ENCODE peak calls at places on chromosomes 3 and 15, in ten cellular contexts. One of them, this sample, is unnamed.

GRCh38 chr15:74815121-74815933 is 2.7 kb downstream of the LMAN1L start:
- DNase-seq in stimulated activated effector memory CD8-positive, alpha-beta T cell treated with anti-CD3 and anti-CD28 coated beads, Interleukin-12 subunit alpha, Interleukin-12 subunit beta, amount 100 ng/mL, for 72 hours: no peak
- DNase-seq in NCI-H2029: peak; percentile 12
- DNase-seq in BE2C: peak; percentile 53
- DNase-seq in activated naive CD8-positive, alpha-beta T cell treated with anti-CD3 and anti-CD28 coated beads, Interleukin-2, amount 10 ng/mL, durations not matched to agents 7 days and 5 days: no peak
- DNase-seq in GM06990: no peak
- DNase-seq in HFFc6: no peak
- DNase-seq in NCI-H2081: no peak
- DNase-seq in activated CD8-positive, alpha-beta memory T cell treated with anti-CD3 and anti-CD28 coated beads, Interleukin-2, amount 50 U/mL, for 4 hours: no peak
- DNase-seq in EH: no peak
- DNase-seq in this sample: no peak

GRCh38 chr15:92667291-92667904 is 11.8 kb upstream of the FAM174B start:
- DNase-seq in activated CD8-positive, alpha-beta memory T cell treated with anti-CD3 and anti-CD28 coated beads, Interleukin-2, amount 50 U/mL, for 4 hours: no peak
- DNase-seq in GM06990: no peak
- DNase-seq in NCI-H2029: peak; percentile 45
- DNase-seq in BE2C: no peak
- DNase-seq in NCI-H2081: peak; percentile 63
- DNase-seq in EH: no peak
- DNase-seq in stimulated activated effector memory CD8-positive, alpha-beta T cell treated with anti-CD3 and anti-CD28 coated beads, Interleukin-12 subunit alpha, Interleukin-12 subunit beta, amount 100 ng/mL, for 72 hours: no peak
- DNase-seq in HFFc6: no peak
- DNase-seq in activated naive CD8-positive, alpha-beta T cell treated with anti-CD3 and anti-CD28 coated beads, Interleukin-2, amount 10 ng/mL, durations not matched to agents 7 days and 5 days: no peak
- DNase-seq in this sample: no peak

GRCh38 chr15:65101418-65101890 is 13.5 kb downstream of the UBAP1L start:
- DNase-seq in GM06990: no peak
- DNase-seq in stimulated activated effector memory CD8-positive, alpha-beta T cell treated with anti-CD3 and anti-CD28 coated beads, Interleukin-12 subunit alpha, Interleukin-12 subunit beta, amount 100 ng/mL, for 72 hours: peak; percentile 68
- DNase-seq in activated naive CD8-positive, alpha-beta T cell treated with anti-CD3 and anti-CD28 coated beads, Interleukin-2, amount 10 ng/mL, durations not matched to agents 7 days and 5 days: peak; percentile 64
- DNase-seq in activated CD8-positive, alpha-beta memory T cell treated with anti-CD3 and anti-CD28 coated beads, Interleukin-2, amount 50 U/mL, for 4 hours: peak; percentile 50
- DNase-seq in NCI-H2029: no peak
- DNase-seq in HFFc6: peak; percentile 36
- DNase-seq in NCI-H2081: peak; percentile 5
- DNase-seq in EH: peak; percentile 58
- DNase-seq in BE2C: peak; percentile 87
- DNase-seq in this sample: peak; percentile 52

GRCh38 chr15:101497484-101498034 is 8.1 kb upstream of the PCSK6 start:
- DNase-seq in NCI-H2081: no peak
- DNase-seq in stimulated activated effector memory CD8-positive, alpha-beta T cell treated with anti-CD3 and anti-CD28 coated beads, Interleukin-12 subunit alpha, Interleukin-12 subunit beta, amount 100 ng/mL, for 72 hours: peak; percentile 38
- DNase-seq in activated CD8-positive, alpha-beta memory T cell treated with anti-CD3 and anti-CD28 coated beads, Interleukin-2, amount 50 U/mL, for 4 hours: no peak
- DNase-seq in HFFc6: no peak
- DNase-seq in EH: no peak
- DNase-seq in activated naive CD8-positive, alpha-beta T cell treated with anti-CD3 and anti-CD28 coated beads, Interleukin-2, amount 10 ng/mL, durations not matched to agents 7 days and 5 days: no peak
- DNase-seq in GM06990: no peak
- DNase-seq in BE2C: no peak
- DNase-seq in NCI-H2029: no peak
- DNase-seq in this sample: no peak

GRCh38 chr3:66038726-66039589 is at the start of gene MAGI1:
- DNase-seq in activated naive CD8-positive, alpha-beta T cell treated with anti-CD3 and anti-CD28 coated beads, Interleukin-2, amount 10 ng/mL, durations not matched to agents 7 days and 5 days: peak; percentile 43
- DNase-seq in GM06990: peak; percentile 87
- DNase-seq in HFFc6: peak; percentile 93
- DNase-seq in NCI-H2081: peak; percentile 89
- DNase-seq in EH: peak; percentile 97
- DNase-seq in NCI-H2029: peak; percentile 73
- DNase-seq in BE2C: peak; percentile 93
- DNase-seq in activated CD8-positive, alpha-beta memory T cell treated with anti-CD3 and anti-CD28 coated beads, Interleukin-2, amount 50 U/mL, for 4 hours: no peak
- DNase-seq in stimulated activated effector memory CD8-positive, alpha-beta T cell treated with anti-CD3 and anti-CD28 coated beads, Interleukin-12 subunit alpha, Interleukin-12 subunit beta, amount 100 ng/mL, for 72 hours: peak; percentile 59
- DNase-seq in this sample: no peak

GRCh38 chr3:178352300-178353021 is 183.8 kb upstream of the KCNMB2 start:
- DNase-seq in NCI-H2029: no peak
- DNase-seq in NCI-H2081: peak; percentile 38
- DNase-seq in BE2C: no peak
- DNase-seq in stimulated activated effector memory CD8-positive, alpha-beta T cell treated with anti-CD3 and anti-CD28 coated beads, Interleukin-12 subunit alpha, Interleukin-12 subunit beta, amount 100 ng/mL, for 72 hours: no peak
- DNase-seq in HFFc6: peak; percentile 75
- DNase-seq in GM06990: no peak
- DNase-seq in EH: peak; percentile 95
- DNase-seq in activated CD8-positive, alpha-beta memory T cell treated with anti-CD3 and anti-CD28 coated beads, Interleukin-2, amount 50 U/mL, for 4 hours: no peak
- DNase-seq in activated naive CD8-positive, alpha-beta T cell treated with anti-CD3 and anti-CD28 coated beads, Interleukin-2, amount 10 ng/mL, durations not matched to agents 7 days and 5 days: no peak
- DNase-seq in this sample: no peak

GRCh38 chr15:67758610-67759300 is 66.6 kb upstream of the SKOR1 start:
- DNase-seq in activated naive CD8-positive, alpha-beta T cell treated with anti-CD3 and anti-CD28 coated beads, Interleukin-2, amount 10 ng/mL, durations not matched to agents 7 days and 5 days: no peak
- DNase-seq in GM06990: no peak
- DNase-seq in NCI-H2081: no peak
- DNase-seq in EH: no peak
- DNase-seq in HFFc6: no peak
- DNase-seq in BE2C: no peak
- DNase-seq in stimulated activated effector memory CD8-positive, alpha-beta T cell treated with anti-CD3 and anti-CD28 coated beads, Interleukin-12 subunit alpha, Interleukin-12 subunit beta, amount 100 ng/mL, for 72 hours: no peak
- DNase-seq in NCI-H2029: no peak
- DNase-seq in activated CD8-positive, alpha-beta memory T cell treated with anti-CD3 and anti-CD28 coated beads, Interleukin-2, amount 50 U/mL, for 4 hours: no peak
- DNase-seq in this sample: no peak

GRCh38 chr3:40317061-40317676 is 7.7 kb downstream of the EIF1B start:
- DNase-seq in activated naive CD8-positive, alpha-beta T cell treated with anti-CD3 and anti-CD28 coated beads, Interleukin-2, amount 10 ng/mL, durations not matched to agents 7 days and 5 days: no peak
- DNase-seq in EH: peak; percentile 73
- DNase-seq in GM06990: peak; percentile 41
- DNase-seq in HFFc6: peak; percentile 50
- DNase-seq in NCI-H2029: peak; percentile 69
- DNase-seq in BE2C: peak; percentile 30
- DNase-seq in stimulated activated effector memory CD8-positive, alpha-beta T cell treated with anti-CD3 and anti-CD28 coated beads, Interleukin-12 subunit alpha, Interleukin-12 subunit beta, amount 100 ng/mL, for 72 hours: peak; percentile 62
- DNase-seq in activated CD8-positive, alpha-beta memory T cell treated with anti-CD3 and anti-CD28 coated beads, Interleukin-2, amount 50 U/mL, for 4 hours: peak; percentile 31
- DNase-seq in NCI-H2081: peak; percentile 58
- DNase-seq in this sample: peak; percentile 23

GRCh38 chr15:81410318-81410753 is 36.3 kb upstream of the TMC3 start:
- DNase-seq in GM06990: no peak
- DNase-seq in HFFc6: peak; percentile 67
- DNase-seq in stimulated activated effector memory CD8-positive, alpha-beta T cell treated with anti-CD3 and anti-CD28 coated beads, Interleukin-12 subunit alpha, Interleukin-12 subunit beta, amount 100 ng/mL, for 72 hours: no peak
- DNase-seq in activated naive CD8-positive, alpha-beta T cell treated with anti-CD3 and anti-CD28 coated beads, Interleukin-2, amount 10 ng/mL, durations not matched to agents 7 days and 5 days: no peak
- DNase-seq in BE2C: peak; percentile 24
- DNase-seq in EH: peak; percentile 62
- DNase-seq in NCI-H2081: peak; percentile 82
- DNase-seq in NCI-H2029: peak; percentile 37
- DNase-seq in activated CD8-positive, alpha-beta memory T cell treated with anti-CD3 and anti-CD28 coated beads, Interleukin-2, amount 50 U/mL, for 4 hours: no peak
- DNase-seq in this sample: no peak

GRCh38 chr3:114178770-114179368 is at the start of gene DRD3:
- DNase-seq in GM06990: no peak
- DNase-seq in HFFc6: peak; percentile 7
- DNase-seq in stimulated activated effector memory CD8-positive, alpha-beta T cell treated with anti-CD3 and anti-CD28 coated beads, Interleukin-12 subunit alpha, Interleukin-12 subunit beta, amount 100 ng/mL, for 72 hours: no peak
- DNase-seq in NCI-H2029: no peak
- DNase-seq in activated naive CD8-positive, alpha-beta T cell treated with anti-CD3 and anti-CD28 coated beads, Interleukin-2, amount 10 ng/mL, durations not matched to agents 7 days and 5 days: no peak
- DNase-seq in BE2C: no peak
- DNase-seq in NCI-H2081: no peak
- DNase-seq in EH: peak; percentile 54
- DNase-seq in activated CD8-positive, alpha-beta memory T cell treated with anti-CD3 and anti-CD28 coated beads, Interleukin-2, amount 50 U/mL, for 4 hours: no peak
- DNase-seq in this sample: no peak

This sample was measured in activated T-cell treated with anti-CD3 and anti-CD28 coated beads, Interleukin-2, amount 50 U/mL, for 4 hours.